ENCODE peak calls at places on chromosomes 1 and 21, in ten cellular contexts. G is frontal cortex; R is fibroblast of mammary gland; W is HT-29; S is stimulated activated CD8-positive, alpha-beta memory T cell treated with anti-CD3 and anti-CD28 coated beads, Interleukin-15, amount 100 ng/mL, for 1 hour; E is NCI-H1092; F is mesenchymal stem cell; X is KBM-7; K is stimulated activated CD4-positive, alpha-beta T cell treated with anti-CD3 and anti-CD28 coated beads, Interleukin-1b, Interleukin-23, amount 100 ng/mL, for 24 hours; Y is progenitor cell of endocrine pancreas. Q is an unnamed sample.

GRCh38 chr1:204319462-204319861 is 40.3 kb downstream of the PLEKHA6 start:
- DNase-seq in G (no peak), R (peak), W (peak), S (no peak), E (no peak), F (peak), X (no peak), K (no peak), Y (no peak), Q (no peak)

GRCh38 chr1:172351761-172352161 is 68.7 kb upstream of the C1orf105 start:
- DNase-seq in G (no peak), R (peak), W (peak), S (no peak), E (no peak), F (peak), X (no peak), K (no peak), Y (no peak), Q (no peak)

GRCh38 chr21:18521204-18521603 is 117.6 kb upstream of the TMPRSS15 start:
- DNase-seq in G (no peak), R (no peak), W (no peak), S (no peak), E (no peak), F (no peak), X (no peak), K (no peak), Y (no peak), Q (no peak)

GRCh38 chr1:18874600-18874999 is 15.1 kb upstream of the TAS1R2 start:
- DNase-seq in G (no peak), R (no peak), W (no peak), S (no peak), E (no peak), F (no peak), X (no peak), K (no peak), Y (no peak), Q (no peak)

GRCh38 chr1:43531906-43532584 is 1.4 kb downstream of the PTPRF start:
- DNase-seq in G (no peak), R (no peak), W (peak), S (no peak), E (no peak), F (no peak), X (no peak), K (no peak), Y (peak), Q (no peak)

GRCh38 chr1:32496127-32496526 is 31.3 kb downstream of the ZBTB8B start:
- DNase-seq in G (no peak), R (peak), W (no peak), S (no peak), E (no peak), F (peak), X (peak), K (no peak), Y (no peak), Q (no peak)

GRCh38 chr1:113858982-113859381 is 12.5 kb downstream of the PTPN22 start:
- DNase-seq in G (no peak), R (no peak), W (no peak), S (no peak), E (no peak), F (no peak), X (no peak), K (no peak), Y (no peak), Q (no peak)

GRCh38 chr1:41341365-41341683 is 19.9 kb upstream of the FOXO6 start:
- DNase-seq in G (no peak), R (no peak), W (no peak), S (no peak), E (no peak), F (peak), X (no peak), K (no peak), Y (no peak), Q (peak)

GRCh38 chr1:204350857-204351573 is 8.7 kb downstream of the PLEKHA6 start:
- DNase-seq in G (peak), R (peak), W (no peak), S (no peak), E (peak), F (peak), X (no peak), K (no peak), Y (peak), Q (peak)

GRCh38 chr1:43977376-43978263 is 1.4 kb upstream of the B4GALT2 start:
- DNase-seq in G (no peak), R (no peak), W (no peak), S (no peak), E (no peak), F (no peak), X (no peak), K (no peak), Y (no peak), Q (no peak)

GRCh38 chr1:26570287-26570686 is 40.7 kb downstream of the RPS6KA1 start:
- DNase-seq in G (no peak), R (peak), W (no peak), S (no peak), E (no peak), F (no peak), X (no peak), K (no peak), Y (no peak), Q (no peak)

GRCh38 chr1:66539491-66539890 is 5.5 kb downstream of the SGIP1 start:
- DNase-seq in G (no peak), R (no peak), W (no peak), S (no peak), E (no peak), F (peak), X (no peak), K (no peak), Y (no peak), Q (no peak)

GRCh38 chr1:53413175-53414001 is 45.8 kb upstream of the DMRTB1 start:
- DNase-seq in G (no peak), R (peak), W (peak), S (peak), E (no peak), F (peak), X (no peak), K (peak), Y (no peak), Q (no peak)

GRCh38 chr1:5915587-5916571 is 76.3 kb downstream of the NPHP4 start:
- DNase-seq in G (peak), R (peak), W (peak), S (no peak), E (no peak), F (peak), X (peak), K (no peak), Y (no peak), Q (no peak)

GRCh38 chr1:174114788-174115448 is 44.4 kb upstream of the RABGAP1L start:
- DNase-seq in G (peak), R (peak), W (peak), S (no peak), E (no peak), F (peak), X (peak), K (no peak), Y (no peak), Q (peak)

GRCh38 chr1:26224606-26225005 is 9.4 kb upstream of the CEP85 start:
- DNase-seq in G (no peak), R (no peak), W (no peak), S (no peak), E (no peak), F (no peak), X (no peak), K (no peak), Y (no peak), Q (no peak)

GRCh38 chr1:226638001-226638601 is 89.5 kb downstream of the STUM start:
- DNase-seq in G (no peak), R (no peak), W (no peak), S (no peak), E (no peak), F (no peak), X (no peak), K (no peak), Y (no peak), Q (no peak)

GRCh38 chr1:79006564-79006963 is at the start of gene ADGRL4:
- DNase-seq in G (no peak), R (peak), W (no peak), S (no peak), E (no peak), F (peak), X (no peak), K (no peak), Y (peak), Q (no peak)

GRCh38 chr1:1435094-1435903 is at the start of gene VWA1:
- DNase-seq in G (peak), R (peak), W (peak), S (peak), E (no peak), F (peak), X (peak), K (peak), Y (no peak), Q (no peak)

GRCh38 chr1:93619507-93620168 is 62.0 kb downstream of the BCAR3 start:
- DNase-seq in G (no peak), R (no peak), W (peak), S (no peak), E (peak), F (no peak), X (peak), K (no peak), Y (no peak), Q (no peak)